ENCODE peak calls at places on chromosomes 13 and 19, in six cellular contexts. One of them, this sample, is unnamed.

GRCh38 chr13:110442946-110443632 is 118.4 kb downstream of the RAB20 start:
- DNase-seq in left lung: no peak
- DNase-seq in mammary epithelial cell: peak; percentile 57
- DNase-seq in coronary artery: peak; percentile 56
- DNase-seq in HL-60: no peak
- DNase-seq in upper lobe of right lung: no peak
- DNase-seq in this sample: no peak

GRCh38 chr19:40282920-40283319 is 2.2 kb downstream of the AKT2 start:
- DNase-seq in left lung: no peak
- DNase-seq in mammary epithelial cell: no peak
- DNase-seq in coronary artery: no peak
- DNase-seq in HL-60: no peak
- DNase-seq in upper lobe of right lung: no peak
- DNase-seq in this sample: no peak

GRCh38 chr13:80235131-80235530 is 105.8 kb downstream of the SPRY2 start:
- DNase-seq in left lung: no peak
- DNase-seq in mammary epithelial cell: no peak
- DNase-seq in coronary artery: no peak
- DNase-seq in HL-60: no peak
- DNase-seq in upper lobe of right lung: no peak
- DNase-seq in this sample: no peak

GRCh38 chr19:33998739-33999345 is 173.5 kb upstream of the LSM14A start:
- DNase-seq in left lung: no peak
- DNase-seq in mammary epithelial cell: no peak
- DNase-seq in coronary artery: no peak
- DNase-seq in HL-60: no peak
- DNase-seq in upper lobe of right lung: no peak
- DNase-seq in this sample: no peak

GRCh38 chr19:460877-461609 is at the start of gene SHC2:
- DNase-seq in left lung: no peak
- DNase-seq in mammary epithelial cell: no peak
- DNase-seq in coronary artery: no peak
- DNase-seq in HL-60: no peak
- DNase-seq in upper lobe of right lung: no peak
- DNase-seq in this sample: peak; percentile 63

GRCh38 chr13:93865235-93865634 is 614.2 kb downstream of the DCT start:
- DNase-seq in left lung: no peak
- DNase-seq in mammary epithelial cell: no peak
- DNase-seq in coronary artery: no peak
- DNase-seq in HL-60: no peak
- DNase-seq in upper lobe of right lung: no peak
- DNase-seq in this sample: no peak

GRCh38 chr13:45138282-45138681 is 18.0 kb downstream of the GTF2F2 start:
- DNase-seq in left lung: no peak
- DNase-seq in mammary epithelial cell: no peak
- DNase-seq in coronary artery: no peak
- DNase-seq in HL-60: no peak
- DNase-seq in upper lobe of right lung: no peak
- DNase-seq in this sample: no peak

GRCh38 chr13:45834411-45834994 is 17.1 kb downstream of the SIAH3 start:
- DNase-seq in left lung: no peak
- DNase-seq in mammary epithelial cell: no peak
- DNase-seq in coronary artery: peak; percentile 41
- DNase-seq in HL-60: no peak
- DNase-seq in upper lobe of right lung: no peak
- DNase-seq in this sample: no peak

GRCh38 chr19:10270616-10271394 is at the start of gene ICAM1:
- DNase-seq in left lung: peak; percentile 93
- DNase-seq in mammary epithelial cell: peak; percentile 33
- DNase-seq in coronary artery: no peak
- DNase-seq in HL-60: no peak
- DNase-seq in upper lobe of right lung: peak; percentile 95
- DNase-seq in this sample: no peak

GRCh38 chr13:44146162-44146561 is 227.5 kb upstream of the SERP2 start:
- DNase-seq in left lung: no peak
- DNase-seq in mammary epithelial cell: no peak
- DNase-seq in coronary artery: no peak
- DNase-seq in HL-60: no peak
- DNase-seq in upper lobe of right lung: no peak
- DNase-seq in this sample: no peak

GRCh38 chr19:43789029-43789428 is 8.3 kb upstream of the KCNN4 start:
- DNase-seq in left lung: no peak
- DNase-seq in mammary epithelial cell: no peak
- DNase-seq in coronary artery: no peak
- DNase-seq in HL-60: no peak
- DNase-seq in upper lobe of right lung: no peak
- DNase-seq in this sample: peak; percentile 73

GRCh38 chr19:53057904-53058579 is 13.5 kb downstream of the ERVV-2 start:
- DNase-seq in left lung: no peak
- DNase-seq in mammary epithelial cell: peak; percentile 17
- DNase-seq in coronary artery: no peak
- DNase-seq in HL-60: no peak
- DNase-seq in upper lobe of right lung: no peak
- DNase-seq in this sample: peak; percentile 15

GRCh38 chr19:31253816-31254551 is 95.3 kb downstream of the TSHZ3 start:
- DNase-seq in left lung: no peak
- DNase-seq in mammary epithelial cell: peak; percentile 86
- DNase-seq in coronary artery: no peak
- DNase-seq in HL-60: no peak
- DNase-seq in upper lobe of right lung: no peak
- DNase-seq in this sample: peak; percentile 52

GRCh38 chr13:48318714-48319457 is 15.3 kb downstream of the RB1 start:
- DNase-seq in left lung: peak; percentile 44
- DNase-seq in mammary epithelial cell: no peak
- DNase-seq in coronary artery: no peak
- DNase-seq in HL-60: no peak
- DNase-seq in upper lobe of right lung: peak; percentile 71
- DNase-seq in this sample: no peak

GRCh38 chr13:37615271-37615670 is 16.7 kb upstream of the POSTN start:
- DNase-seq in left lung: no peak
- DNase-seq in mammary epithelial cell: peak; percentile 40
- DNase-seq in coronary artery: no peak
- DNase-seq in HL-60: no peak
- DNase-seq in upper lobe of right lung: no peak
- DNase-seq in this sample: no peak

GRCh38 chr13:60282708-60283107 is 114.3 kb upstream of the TDRD3 start:
- DNase-seq in left lung: no peak
- DNase-seq in mammary epithelial cell: no peak
- DNase-seq in coronary artery: no peak
- DNase-seq in HL-60: no peak
- DNase-seq in upper lobe of right lung: no peak
- DNase-seq in this sample: no peak

GRCh38 chr13:28336193-28336657 is 158.7 kb downstream of the FLT1 start:
- DNase-seq in left lung: no peak
- DNase-seq in mammary epithelial cell: no peak
- DNase-seq in coronary artery: no peak
- DNase-seq in HL-60: no peak
- DNase-seq in upper lobe of right lung: no peak
- DNase-seq in this sample: no peak

GRCh38 chr19:10260141-10260584 is 8.1 kb downstream of the MRPL4 start:
- DNase-seq in left lung: peak; percentile 89
- DNase-seq in mammary epithelial cell: peak; percentile 95
- DNase-seq in coronary artery: no peak
- DNase-seq in HL-60: no peak
- DNase-seq in upper lobe of right lung: peak; percentile 93
- DNase-seq in this sample: no peak

GRCh38 chr13:19088416-19088815 is 93.2 kb downstream of the TUBA3C start:
- DNase-seq in left lung: no peak
- DNase-seq in mammary epithelial cell: no peak
- DNase-seq in coronary artery: no peak
- DNase-seq in HL-60: no peak
- DNase-seq in upper lobe of right lung: no peak
- DNase-seq in this sample: no peak

GRCh38 chr13:64471916-64472315 is 2758.2 kb downstream of the PCDH9 start:
- DNase-seq in left lung: no peak
- DNase-seq in mammary epithelial cell: peak; percentile 10
- DNase-seq in coronary artery: no peak
- DNase-seq in HL-60: no peak
- DNase-seq in upper lobe of right lung: no peak
- DNase-seq in this sample: peak; percentile 62

GRCh38 chr13:45119469-45119989 is 781 bp upstream of the GTF2F2 start:
- DNase-seq in left lung: no peak
- DNase-seq in mammary epithelial cell: peak; percentile 39
- DNase-seq in coronary artery: no peak
- DNase-seq in HL-60: no peak
- DNase-seq in upper lobe of right lung: no peak
- DNase-seq in this sample: peak; percentile 78

GRCh38 chr19:52749780-52750179 is 14.9 kb upstream of the ZNF611 start:
- DNase-seq in left lung: no peak
- DNase-seq in mammary epithelial cell: no peak
- DNase-seq in coronary artery: no peak
- DNase-seq in HL-60: no peak
- DNase-seq in upper lobe of right lung: no peak
- DNase-seq in this sample: no peak

GRCh38 chr19:53102701-53103140 is 501 bp downstream of the ZNF160 start:
- DNase-seq in left lung: peak; percentile 40
- DNase-seq in mammary epithelial cell: peak; percentile 50
- DNase-seq in coronary artery: no peak
- DNase-seq in HL-60: peak; percentile 30
- DNase-seq in upper lobe of right lung: peak; percentile 67
- DNase-seq in this sample: peak; percentile 61

GRCh38 chr19:50173144-50173543 is 10.1 kb upstream of the IZUMO2 start:
- DNase-seq in left lung: no peak
- DNase-seq in mammary epithelial cell: no peak
- DNase-seq in coronary artery: no peak
- DNase-seq in HL-60: no peak
- DNase-seq in upper lobe of right lung: no peak
- DNase-seq in this sample: no peak

GRCh38 chr13:106986033-106986484 is 418.1 kb upstream of the ARGLU1 start:
- DNase-seq in left lung: no peak
- DNase-seq in mammary epithelial cell: no peak
- DNase-seq in coronary artery: no peak
- DNase-seq in HL-60: no peak
- DNase-seq in upper lobe of right lung: no peak
- DNase-seq in this sample: peak; percentile 66

GRCh38 chr13:98267080-98267912 is 90.2 kb upstream of the RNF113B start:
- DNase-seq in left lung: no peak
- DNase-seq in mammary epithelial cell: peak; percentile 48
- DNase-seq in coronary artery: no peak
- DNase-seq in HL-60: no peak
- DNase-seq in upper lobe of right lung: no peak
- DNase-seq in this sample: peak; percentile 34

GRCh38 chr13:23889598-23890224 is 511 bp upstream of the MIPEP start:
- DNase-seq in left lung: no peak
- DNase-seq in mammary epithelial cell: no peak
- DNase-seq in coronary artery: no peak
- DNase-seq in HL-60: no peak
- DNase-seq in upper lobe of right lung: no peak
- DNase-seq in this sample: no peak

GRCh38 chr13:113723400-113724015 is 35.5 kb upstream of the TMEM255B start:
- DNase-seq in left lung: no peak
- DNase-seq in mammary epithelial cell: no peak
- DNase-seq in coronary artery: no peak
- DNase-seq in HL-60: no peak
- DNase-seq in upper lobe of right lung: no peak
- DNase-seq in this sample: no peak

GRCh38 chr13:113726961-113727411 is 32.0 kb upstream of the TMEM255B start:
- DNase-seq in left lung: no peak
- DNase-seq in mammary epithelial cell: peak; percentile 37
- DNase-seq in coronary artery: no peak
- DNase-seq in HL-60: no peak
- DNase-seq in upper lobe of right lung: peak; percentile 62
- DNase-seq in this sample: peak; percentile 27

GRCh38 chr13:113724016-113724758 is 34.8 kb upstream of the TMEM255B start:
- DNase-seq in left lung: no peak
- DNase-seq in mammary epithelial cell: no peak
- DNase-seq in coronary artery: no peak
- DNase-seq in HL-60: no peak
- DNase-seq in upper lobe of right lung: peak; percentile 63
- DNase-seq in this sample: no peak

GRCh38 chr13:113722921-113723320 is 36.1 kb upstream of the TMEM255B start:
- DNase-seq in left lung: no peak
- DNase-seq in mammary epithelial cell: no peak
- DNase-seq in coronary artery: no peak
- DNase-seq in HL-60: no peak
- DNase-seq in upper lobe of right lung: no peak
- DNase-seq in this sample: peak; percentile 43

GRCh38 chr13:113724780-113725315 is 34.2 kb upstream of the TMEM255B start:
- DNase-seq in left lung: peak; percentile 81
- DNase-seq in mammary epithelial cell: peak; percentile 61
- DNase-seq in coronary artery: no peak
- DNase-seq in HL-60: no peak
- DNase-seq in upper lobe of right lung: peak; percentile 90
- DNase-seq in this sample: peak; percentile 88
- H3K27ac ChIP-seq in left lung: peak overlapping the region; percentile 48
- H3K27ac ChIP-seq in mammary epithelial cell: no peak overlapping the region
- H3K27ac ChIP-seq in coronary artery: peak overlapping the region; percentile 52
- H3K27ac ChIP-seq in HL-60: no peak overlapping the region
- H3K27ac ChIP-seq in upper lobe of right lung: no peak overlapping the region
- H3K27ac ChIP-seq in this sample: peak overlapping the region; percentile 28

GRCh38 chr13:102191951-102192461 is 209.8 kb downstream of the FGF14 start:
- DNase-seq in left lung: no peak
- DNase-seq in mammary epithelial cell: peak; percentile 65
- DNase-seq in coronary artery: no peak
- DNase-seq in HL-60: no peak
- DNase-seq in upper lobe of right lung: no peak
- DNase-seq in this sample: no peak
- TF ChIP-seq CTCF in left lung: no peak
- TF ChIP-seq CTCF in mammary epithelial cell: no peak
- TF ChIP-seq CTCF in coronary artery: no peak
- TF ChIP-seq CTCF in HL-60: no peak
- TF ChIP-seq CTCF in upper lobe of right lung: no peak
- TF ChIP-seq CTCF in this sample: no peak

GRCh38 chr19:18660051-18660910 is 23.2 kb upstream of the CRTC1 start:
- DNase-seq in left lung: peak; percentile 77
- DNase-seq in mammary epithelial cell: no peak
- DNase-seq in coronary artery: peak; percentile 97
- DNase-seq in HL-60: no peak
- DNase-seq in upper lobe of right lung: peak; percentile 77
- DNase-seq in this sample: no peak

GRCh38 chr19:18662972-18663732 is 20.3 kb upstream of the CRTC1 start:
- DNase-seq in left lung: no peak
- DNase-seq in mammary epithelial cell: no peak
- DNase-seq in coronary artery: peak; percentile 93
- DNase-seq in HL-60: no peak
- DNase-seq in upper lobe of right lung: no peak
- DNase-seq in this sample: no peak

GRCh38 chr19:18659281-18660050 is 22.6 kb downstream of the KLHL26 start:
- DNase-seq in left lung: no peak
- DNase-seq in mammary epithelial cell: no peak
- DNase-seq in coronary artery: peak; percentile 89
- DNase-seq in HL-60: peak; percentile 26
- DNase-seq in upper lobe of right lung: no peak
- DNase-seq in this sample: peak; percentile 45

GRCh38 chr19:18661346-18661745 is 22.1 kb upstream of the CRTC1 start:
- DNase-seq in left lung: no peak
- DNase-seq in mammary epithelial cell: no peak
- DNase-seq in coronary artery: no peak
- DNase-seq in HL-60: no peak
- DNase-seq in upper lobe of right lung: no peak
- DNase-seq in this sample: no peak

GRCh38 chr19:18660939-18661338 is 22.5 kb upstream of the CRTC1 start:
- DNase-seq in left lung: no peak
- DNase-seq in mammary epithelial cell: no peak
- DNase-seq in coronary artery: no peak
- DNase-seq in HL-60: no peak
- DNase-seq in upper lobe of right lung: no peak
- DNase-seq in this sample: no peak
- H3K27ac ChIP-seq in left lung: peak overlapping the region; percentile 30
- H3K27ac ChIP-seq in mammary epithelial cell: no peak overlapping the region
- H3K27ac ChIP-seq in coronary artery: peak overlapping the region; percentile 98
- H3K27ac ChIP-seq in HL-60: no peak overlapping the region
- H3K27ac ChIP-seq in upper lobe of right lung: peak overlapping the region; percentile 72
- H3K27ac ChIP-seq in this sample: no peak overlapping the region

GRCh38 chr19:45717131-45717982 is 13.3 kb downstream of the FBXO46 start:
- DNase-seq in left lung: peak; percentile 99
- DNase-seq in mammary epithelial cell: peak; percentile 97
- DNase-seq in coronary artery: peak; percentile 99
- DNase-seq in HL-60: peak; percentile 100
- DNase-seq in upper lobe of right lung: peak; percentile 100
- DNase-seq in this sample: peak; percentile 100
- TF ChIP-seq CTCF in left lung: no peak
- TF ChIP-seq CTCF in mammary epithelial cell: peak; percentile 5
- TF ChIP-seq CTCF in coronary artery: no peak
- TF ChIP-seq CTCF in HL-60: no peak
- TF ChIP-seq CTCF in upper lobe of right lung: peak; percentile 15
- TF ChIP-seq CTCF in this sample: peak; percentile 29

This sample was measured in cardiac muscle cell.